ENCODE peak calls at places on chromosomes 7 and 10, in seven cellular contexts. One of them, this sample, is unnamed.

GRCh38 chr10:72333111-72334012 is 21.4 kb downstream of the DNAJB12 start:
- DNase-seq in Calu3: no peak
- DNase-seq in prostate gland: no peak
- DNase-seq in glutamatergic neuron: no peak
- DNase-seq in heart right ventricle: no peak
- DNase-seq in endothelial cell: no peak
- DNase-seq in stomach: no peak
- DNase-seq in this sample: no peak

GRCh38 chr7:123811056-123811455 is 33.9 kb upstream of the HYAL4 start:
- DNase-seq in Calu3: no peak
- DNase-seq in prostate gland: no peak
- DNase-seq in glutamatergic neuron: no peak
- DNase-seq in heart right ventricle: no peak
- DNase-seq in endothelial cell: no peak
- DNase-seq in stomach: no peak
- DNase-seq in this sample: no peak

GRCh38 chr10:94641480-94641879 is 42.0 kb upstream of the CYP2C18 start:
- DNase-seq in Calu3: no peak
- DNase-seq in prostate gland: no peak
- DNase-seq in glutamatergic neuron: no peak
- DNase-seq in heart right ventricle: no peak
- DNase-seq in endothelial cell: no peak
- DNase-seq in stomach: no peak
- DNase-seq in this sample: no peak

GRCh38 chr10:67607472-67607871 is 88.5 kb downstream of the CTNNA3 start:
- DNase-seq in Calu3: peak
- DNase-seq in prostate gland: no peak
- DNase-seq in glutamatergic neuron: no peak
- DNase-seq in heart right ventricle: no peak
- DNase-seq in endothelial cell: no peak
- DNase-seq in stomach: no peak
- DNase-seq in this sample: no peak

GRCh38 chr7:151432658-151433521 is 7.1 kb downstream of the CRYGN start:
- DNase-seq in Calu3: no peak
- DNase-seq in prostate gland: no peak
- DNase-seq in glutamatergic neuron: no peak
- DNase-seq in heart right ventricle: no peak
- DNase-seq in endothelial cell: no peak
- DNase-seq in stomach: no peak
- DNase-seq in this sample: no peak

GRCh38 chr7:126524967-126525366 is 727.8 kb downstream of the GRM8 start:
- DNase-seq in Calu3: no peak
- DNase-seq in prostate gland: no peak
- DNase-seq in glutamatergic neuron: no peak
- DNase-seq in heart right ventricle: no peak
- DNase-seq in endothelial cell: no peak
- DNase-seq in stomach: no peak
- DNase-seq in this sample: no peak

GRCh38 chr7:20797174-20798080 is 10.7 kb upstream of the SP8 start:
- DNase-seq in Calu3: no peak
- DNase-seq in prostate gland: peak
- DNase-seq in glutamatergic neuron: peak
- DNase-seq in heart right ventricle: no peak
- DNase-seq in endothelial cell: no peak
- DNase-seq in stomach: no peak
- DNase-seq in this sample: no peak

GRCh38 chr7:111639894-111640293 is 77.6 kb upstream of the IMMP2L start:
- DNase-seq in Calu3: no peak
- DNase-seq in prostate gland: no peak
- DNase-seq in glutamatergic neuron: no peak
- DNase-seq in heart right ventricle: no peak
- DNase-seq in endothelial cell: no peak
- DNase-seq in stomach: no peak
- DNase-seq in this sample: peak

GRCh38 chr10:24762966-24763623 is 39.4 kb upstream of the ARHGAP21 start:
- DNase-seq in Calu3: peak
- DNase-seq in prostate gland: no peak
- DNase-seq in glutamatergic neuron: no peak
- DNase-seq in heart right ventricle: no peak
- DNase-seq in endothelial cell: no peak
- DNase-seq in stomach: no peak
- DNase-seq in this sample: no peak

GRCh38 chr10:101402711-101403110 is 48.7 kb downstream of the BTRC start:
- DNase-seq in Calu3: no peak
- DNase-seq in prostate gland: no peak
- DNase-seq in glutamatergic neuron: no peak
- DNase-seq in heart right ventricle: no peak
- DNase-seq in endothelial cell: no peak
- DNase-seq in stomach: no peak
- DNase-seq in this sample: no peak

GRCh38 chr10:133461027-133461426 is 7.3 kb downstream of the SCART1 start:
- DNase-seq in Calu3: no peak
- DNase-seq in prostate gland: no peak
- DNase-seq in glutamatergic neuron: no peak
- DNase-seq in heart right ventricle: no peak
- DNase-seq in endothelial cell: no peak
- DNase-seq in stomach: no peak
- DNase-seq in this sample: no peak

GRCh38 chr10:17616403-17617030 is 657 bp downstream of the HACD1 start:
- DNase-seq in Calu3: peak
- DNase-seq in prostate gland: peak
- DNase-seq in glutamatergic neuron: peak
- DNase-seq in heart right ventricle: peak
- DNase-seq in endothelial cell: peak
- DNase-seq in stomach: peak
- DNase-seq in this sample: no peak

GRCh38 chr10:9757176-9757575 is 1260.5 kb upstream of the CELF2 start:
- DNase-seq in Calu3: no peak
- DNase-seq in prostate gland: no peak
- DNase-seq in glutamatergic neuron: no peak
- DNase-seq in heart right ventricle: no peak
- DNase-seq in endothelial cell: no peak
- DNase-seq in stomach: no peak
- DNase-seq in this sample: no peak

GRCh38 chr10:50992356-50992866 is 81.9 kb upstream of the PRKG1 start:
- DNase-seq in Calu3: no peak
- DNase-seq in prostate gland: no peak
- DNase-seq in glutamatergic neuron: peak
- DNase-seq in heart right ventricle: no peak
- DNase-seq in endothelial cell: peak
- DNase-seq in stomach: no peak
- DNase-seq in this sample: no peak

GRCh38 chr7:130669051-130669700 is 628 bp upstream of the COPG2 start:
- DNase-seq in Calu3: no peak
- DNase-seq in prostate gland: peak
- DNase-seq in glutamatergic neuron: no peak
- DNase-seq in heart right ventricle: no peak
- DNase-seq in endothelial cell: no peak
- DNase-seq in stomach: peak
- DNase-seq in this sample: no peak

GRCh38 chr7:155438778-155439177 is 19.2 kb upstream of the EN2 start:
- DNase-seq in Calu3: no peak
- DNase-seq in prostate gland: no peak
- DNase-seq in glutamatergic neuron: peak
- DNase-seq in heart right ventricle: no peak
- DNase-seq in endothelial cell: no peak
- DNase-seq in stomach: no peak
- DNase-seq in this sample: no peak

GRCh38 chr10:62194924-62195674 is 73.5 kb downstream of the RTKN2 start:
- DNase-seq in Calu3: no peak
- DNase-seq in prostate gland: no peak
- DNase-seq in glutamatergic neuron: no peak
- DNase-seq in heart right ventricle: no peak
- DNase-seq in endothelial cell: no peak
- DNase-seq in stomach: no peak
- DNase-seq in this sample: no peak

GRCh38 chr7:20374391-20374790 is 43.7 kb downstream of the ITGB8 start:
- DNase-seq in Calu3: no peak
- DNase-seq in prostate gland: no peak
- DNase-seq in glutamatergic neuron: peak
- DNase-seq in heart right ventricle: no peak
- DNase-seq in endothelial cell: no peak
- DNase-seq in stomach: no peak
- DNase-seq in this sample: no peak

GRCh38 chr7:55348502-55348901 is 16.6 kb upstream of the LANCL2 start:
- DNase-seq in Calu3: no peak
- DNase-seq in prostate gland: no peak
- DNase-seq in glutamatergic neuron: no peak
- DNase-seq in heart right ventricle: no peak
- DNase-seq in endothelial cell: no peak
- DNase-seq in stomach: no peak
- DNase-seq in this sample: no peak

GRCh38 chr10:124090630-124091209 is 2.7 kb downstream of the CHST15 start:
- DNase-seq in Calu3: peak
- DNase-seq in prostate gland: peak
- DNase-seq in glutamatergic neuron: no peak
- DNase-seq in heart right ventricle: no peak
- DNase-seq in endothelial cell: no peak
- DNase-seq in stomach: peak
- DNase-seq in this sample: no peak

GRCh38 chr10:124094419-124094785 is 1.0 kb upstream of the CHST15 start:
- DNase-seq in Calu3: no peak
- DNase-seq in prostate gland: no peak
- DNase-seq in glutamatergic neuron: no peak
- DNase-seq in heart right ventricle: no peak
- DNase-seq in endothelial cell: no peak
- DNase-seq in stomach: no peak
- DNase-seq in this sample: no peak

GRCh38 chr10:124091646-124092269 is 1.6 kb downstream of the CHST15 start:
- DNase-seq in Calu3: peak
- DNase-seq in prostate gland: no peak
- DNase-seq in glutamatergic neuron: peak
- DNase-seq in heart right ventricle: peak
- DNase-seq in endothelial cell: peak
- DNase-seq in stomach: no peak
- DNase-seq in this sample: no peak

GRCh38 chr10:124093076-124093773 is at the start of gene CHST15:
- DNase-seq in Calu3: peak
- DNase-seq in prostate gland: peak
- DNase-seq in glutamatergic neuron: peak
- DNase-seq in heart right ventricle: peak
- DNase-seq in endothelial cell: peak
- DNase-seq in stomach: peak
- DNase-seq in this sample: no peak

GRCh38 chr10:124092270-124093075 is 925 bp downstream of the CHST15 start:
- DNase-seq in Calu3: peak
- DNase-seq in prostate gland: peak
- DNase-seq in glutamatergic neuron: peak
- DNase-seq in heart right ventricle: peak
- DNase-seq in endothelial cell: peak
- DNase-seq in stomach: peak
- DNase-seq in this sample: no peak
- TF ChIP-seq CTCF in Calu3: no peak
- TF ChIP-seq CTCF in prostate gland: no peak
- TF ChIP-seq CTCF in glutamatergic neuron: no peak
- TF ChIP-seq CTCF in heart right ventricle: no peak
- TF ChIP-seq CTCF in endothelial cell: no peak
- TF ChIP-seq CTCF in stomach: no peak
- TF ChIP-seq CTCF in this sample: peak

GRCh38 chr10:12974845-12975199 is 26.7 kb downstream of the CCDC3 start:
- DNase-seq in Calu3: no peak
- DNase-seq in prostate gland: no peak
- DNase-seq in glutamatergic neuron: no peak
- DNase-seq in heart right ventricle: no peak
- DNase-seq in endothelial cell: no peak
- DNase-seq in stomach: no peak
- DNase-seq in this sample: no peak

GRCh38 chr10:12974123-12974844 is 27.2 kb downstream of the CCDC3 start:
- DNase-seq in Calu3: no peak
- DNase-seq in prostate gland: no peak
- DNase-seq in glutamatergic neuron: no peak
- DNase-seq in heart right ventricle: no peak
- DNase-seq in endothelial cell: no peak
- DNase-seq in stomach: no peak
- DNase-seq in this sample: no peak

GRCh38 chr10:12973149-12973718 is 28.3 kb downstream of the CCDC3 start:
- DNase-seq in Calu3: no peak
- DNase-seq in prostate gland: no peak
- DNase-seq in glutamatergic neuron: no peak
- DNase-seq in heart right ventricle: no peak
- DNase-seq in endothelial cell: no peak
- DNase-seq in stomach: no peak
- DNase-seq in this sample: no peak

GRCh38 chr10:12975906-12976305 is 25.6 kb downstream of the CCDC3 start:
- DNase-seq in Calu3: no peak
- DNase-seq in prostate gland: no peak
- DNase-seq in glutamatergic neuron: no peak
- DNase-seq in heart right ventricle: no peak
- DNase-seq in endothelial cell: no peak
- DNase-seq in stomach: no peak
- DNase-seq in this sample: no peak

DNA sequence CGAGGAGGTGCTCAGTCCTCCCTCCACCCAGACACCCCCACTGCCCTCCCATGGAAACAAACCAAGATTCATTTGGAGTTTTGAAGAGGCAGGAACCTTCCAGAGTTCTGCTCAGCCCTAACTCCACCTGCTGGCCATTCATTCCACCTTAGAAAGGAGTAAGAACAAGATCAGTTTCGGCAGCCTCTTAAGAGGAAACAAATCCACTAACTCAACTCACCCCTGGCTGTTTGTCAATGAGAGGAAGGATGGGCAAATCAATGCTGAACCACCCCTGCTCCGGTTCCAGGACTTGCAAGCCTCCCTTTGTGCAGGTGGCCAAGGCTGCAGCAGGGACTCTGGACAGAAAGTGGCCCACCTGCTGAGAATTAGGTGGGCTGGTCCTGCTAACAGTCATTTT is 26.2 kb downstream of the CCDC3 start:
- DNase-seq in Calu3: peak
- DNase-seq in prostate gland: no peak
- DNase-seq in glutamatergic neuron: no peak
- DNase-seq in heart right ventricle: no peak
- DNase-seq in endothelial cell: peak
- DNase-seq in stomach: no peak
- DNase-seq in this sample: no peak
- TF ChIP-seq CTCF in Calu3: no peak
- TF ChIP-seq CTCF in prostate gland: no peak
- TF ChIP-seq CTCF in glutamatergic neuron: no peak
- TF ChIP-seq CTCF in heart right ventricle: no peak
- TF ChIP-seq CTCF in endothelial cell: peak
- TF ChIP-seq CTCF in stomach: no peak
- TF ChIP-seq CTCF in this sample: no peak

DNA sequence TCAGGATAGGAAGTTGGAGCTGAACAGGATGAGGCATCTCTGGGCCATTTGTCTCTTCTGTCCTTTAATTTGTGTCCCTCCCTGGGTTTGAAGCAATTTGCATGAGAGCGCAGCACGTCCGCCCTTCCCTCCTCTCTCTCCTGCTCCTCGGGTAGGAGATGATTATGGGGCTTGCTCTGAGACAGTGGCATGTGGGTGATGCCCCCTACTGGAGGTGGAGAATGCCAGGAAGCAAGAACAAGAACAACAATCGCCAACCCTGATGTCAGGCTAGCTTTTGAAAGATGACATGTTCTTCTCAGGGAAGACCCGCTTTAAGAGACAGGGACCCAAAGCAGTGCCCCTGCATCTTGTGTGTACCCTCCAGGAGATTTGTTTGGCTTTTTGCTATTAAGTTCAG is 63.9 kb upstream of the LOXL4 start:
- DNase-seq in Calu3: no peak
- DNase-seq in prostate gland: no peak
- DNase-seq in glutamatergic neuron: no peak
- DNase-seq in heart right ventricle: no peak
- DNase-seq in endothelial cell: no peak
- DNase-seq in stomach: no peak
- DNase-seq in this sample: no peak
- TF ChIP-seq CTCF in Calu3: peak
- TF ChIP-seq CTCF in prostate gland: no peak
- TF ChIP-seq CTCF in glutamatergic neuron: peak
- TF ChIP-seq CTCF in heart right ventricle: no peak
- TF ChIP-seq CTCF in endothelial cell: peak
- TF ChIP-seq CTCF in stomach: no peak
- TF ChIP-seq CTCF in this sample: peak

GRCh38 chr10:80429521-80429966 is 21.2 kb downstream of the PRXL2A start:
- DNase-seq in Calu3: peak
- DNase-seq in prostate gland: no peak
- DNase-seq in glutamatergic neuron: no peak
- DNase-seq in heart right ventricle: no peak
- DNase-seq in endothelial cell: no peak
- DNase-seq in stomach: peak
- DNase-seq in this sample: no peak
- TF ChIP-seq CTCF in Calu3: no peak
- TF ChIP-seq CTCF in prostate gland: no peak
- TF ChIP-seq CTCF in glutamatergic neuron: no peak
- TF ChIP-seq CTCF in heart right ventricle: no peak
- TF ChIP-seq CTCF in endothelial cell: no peak
- TF ChIP-seq CTCF in stomach: no peak
- TF ChIP-seq CTCF in this sample: no peak

This sample was measured in AG09319.